ENCODE peak calls at places on chromosome 6, in six cellular contexts. T is ovary, N is A549, Y is tibial nerve, S is upper lobe of left lung, A is K562. M is an unnamed sample.

GRCh38 chr6:160081398-160081797 is 40.2 kb upstream of the SLC22A1 start:
- DNase-seq in T (no peak), N (no peak), Y (no peak), S (no peak), A (no peak), M (no peak)

GRCh38 chr6:39137235-39137634 is 22.2 kb upstream of the SAYSD1 start:
- DNase-seq in T (no peak), N (no peak), Y (no peak), S (no peak), A (peak), M (no peak)

GRCh38 chr6:134098276-134098675 is 45.9 kb upstream of the SLC2A12 start:
- DNase-seq in T (no peak), N (no peak), Y (no peak), S (no peak), A (no peak), M (no peak)

GRCh38 chr6:142943746-142944125 is 1.2 kb downstream of the HIVEP2 start:
- DNase-seq in T (peak), N (no peak), Y (no peak), S (no peak), A (no peak), M (no peak)

GRCh38 chr6:78749326-78749725 is 118.0 kb upstream of the IRAK1BP1 start:
- DNase-seq in T (no peak), N (no peak), Y (no peak), S (no peak), A (no peak), M (no peak)

GRCh38 chr6:41531591-41532582 is 14.3 kb upstream of the FOXP4 start:
- DNase-seq in T (no peak), N (no peak), Y (no peak), S (no peak), A (peak), M (no peak)

GRCh38 chr6:132764370-132764769 is 6.7 kb upstream of the VNN2 start:
- DNase-seq in T (no peak), N (peak), Y (no peak), S (peak), A (no peak), M (no peak)

GRCh38 chr6:125300992-125301434 is 754 bp downstream of the HDDC2 start:
- DNase-seq in T (no peak), N (no peak), Y (no peak), S (no peak), A (peak), M (no peak)

GRCh38 chr6:52144196-52145076 is 41.7 kb upstream of the IL17A start:
- DNase-seq in T (no peak), N (no peak), Y (no peak), S (no peak), A (no peak), M (no peak)

GRCh38 chr6:13478525-13478962 is 8.9 kb downstream of the GFOD1 start:
- DNase-seq in T (no peak), N (no peak), Y (no peak), S (no peak), A (no peak), M (no peak)

GRCh38 chr6:106913111-106913510 is 61.4 kb downstream of the CD24 start:
- DNase-seq in T (no peak), N (no peak), Y (no peak), S (no peak), A (no peak), M (no peak)

GRCh38 chr6:149114167-149114566 is 203.3 kb upstream of the TAB2 start:
- DNase-seq in T (no peak), N (no peak), Y (peak), S (no peak), A (no peak), M (peak)

GRCh38 chr6:64984947-64985346 is 722.1 kb downstream of the EYS start:
- DNase-seq in T (no peak), N (no peak), Y (no peak), S (no peak), A (no peak), M (no peak)

GRCh38 chr6:64985726-64986125 is 721.3 kb downstream of the EYS start:
- DNase-seq in T (no peak), N (no peak), Y (no peak), S (no peak), A (no peak), M (no peak)

GRCh38 chr6:64990652-64991304 is 716.2 kb downstream of the EYS start:
- DNase-seq in T (no peak), N (no peak), Y (no peak), S (no peak), A (no peak), M (no peak)

GRCh38 chr6:64983108-64983507 is 723.9 kb downstream of the EYS start:
- DNase-seq in T (no peak), N (no peak), Y (no peak), S (no peak), A (no peak), M (no peak)

GRCh38 chr6:64988148-64988547 is 718.9 kb downstream of the EYS start:
- DNase-seq in T (no peak), N (no peak), Y (no peak), S (no peak), A (no peak), M (no peak)
- TF ChIP-seq EP300 in T (no peak), N (no peak), Y (no peak), S (no peak), A (no peak), M (no peak)

GRCh38 chr6:36607782-36608386 is 13.7 kb downstream of the SRSF3 start:
- DNase-seq in T (no peak), N (no peak), Y (no peak), S (peak), A (no peak), M (peak)
- TF ChIP-seq POLR2A in T (no peak), N (no peak), Y (no peak), S (no peak), A (peak), M (no peak)

GRCh38 chr6:163728442-163729126 is 314.1 kb downstream of the QKI start:
- DNase-seq in T (no peak), N (no peak), Y (no peak), S (no peak), A (no peak), M (peak)
- TF ChIP-seq CTCF in T (no peak), N (no peak), Y (no peak), S (no peak), A (no peak), M (no peak)

GRCh38 chr6:36442671-36443497 is at the start of the genes KCTD20 and PXT1:
- DNase-seq in T (peak), N (peak), Y (peak), S (peak), A (peak), M (peak)
- TF ChIP-seq EP300 in T (no peak), N (no peak), Y (peak), S (no peak), A (peak), M (no peak)

GRCh38 chr6:155024628-155025027 is 29.5 kb downstream of the TIAM2 start:
- DNase-seq in T (no peak), N (no peak), Y (no peak), S (no peak), A (no peak), M (no peak)
- TF ChIP-seq POLR2A in T (no peak), N (no peak), Y (no peak), S (no peak), A (no peak), M (no peak)

GRCh38 chr6:151340206-151340978 is 51.0 kb downstream of the ZBTB2 start:
- DNase-seq in T (no peak), N (no peak), Y (no peak), S (no peak), A (no peak), M (no peak)
- TF ChIP-seq CTCF in T (no peak), N (no peak), Y (no peak), S (no peak), A (no peak), M (no peak)

DNA sequence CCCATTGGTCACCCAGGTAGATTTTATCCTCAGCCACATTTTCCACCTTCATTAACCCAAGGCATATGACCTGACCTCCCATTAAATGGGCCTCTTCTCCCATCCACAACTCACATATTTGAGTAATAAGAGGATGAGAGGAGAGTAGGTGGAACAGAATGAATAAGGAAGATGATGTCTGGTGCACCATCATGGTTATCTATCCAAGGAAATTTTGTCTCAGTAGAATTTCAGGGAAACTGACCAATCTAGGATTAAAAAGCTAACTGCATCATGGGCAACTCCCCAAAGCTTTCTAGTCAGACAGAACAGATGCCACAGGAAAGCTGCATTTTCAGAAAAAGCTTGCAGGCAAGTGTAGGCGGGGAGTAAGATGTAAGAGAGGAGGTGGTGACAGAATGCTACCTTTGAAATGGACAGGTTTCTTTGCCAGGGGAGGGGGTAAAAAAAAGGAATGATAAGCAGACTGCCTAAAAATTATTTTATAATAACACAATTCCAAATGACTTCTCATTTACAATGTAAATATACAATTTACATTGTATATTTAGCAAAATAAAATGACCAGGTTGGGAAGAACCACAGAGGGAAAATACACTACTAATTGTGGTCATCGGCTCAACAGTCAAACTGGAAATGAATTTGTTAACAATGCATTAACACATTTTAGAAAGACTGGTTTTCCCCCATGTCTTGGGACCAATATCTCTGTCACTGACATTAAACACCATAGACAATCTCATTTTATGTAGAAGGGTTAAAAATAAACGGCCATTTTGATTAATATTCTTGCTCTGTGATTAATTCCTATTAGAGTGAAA is 15.2 kb downstream of the NHSL1 start:
- DNase-seq in T (no peak), N (no peak), Y (no peak), S (no peak), A (no peak), M (no peak)
- TF ChIP-seq EP300 in T (no peak), N (no peak), Y (no peak), S (no peak), A (no peak), M (no peak)

GRCh38 chr6:17393335-17394191 is at the start of gene CAP2:
- DNase-seq in T (peak), N (peak), Y (no peak), S (peak), A (peak), M (peak)
- TF ChIP-seq POLR2A in T (no peak), N (peak), Y (no peak), S (peak), A (no peak), M (peak)

GRCh38 chr6:157398151-157398550 is 17.2 kb downstream of the ZDHHC14 start:
- DNase-seq in T (no peak), N (no peak), Y (no peak), S (no peak), A (no peak), M (no peak)
- TF ChIP-seq CTCF in T (no peak), N (no peak), Y (no peak), S (no peak), A (no peak), M (no peak)

M was measured in sigmoid colon.